ENCODE peak calls at places on chromosomes 3 and 15, in five cellular contexts. One of them, this sample, is unnamed.

GRCh38 chr3:115100172-115100571 is 46.9 kb downstream of the ZBTB20 start:
- DNase-seq in ovary: no peak
- DNase-seq in heart left ventricle: no peak
- DNase-seq in A549: no peak
- DNase-seq in heart right ventricle: no peak
- DNase-seq in this sample: no peak

GRCh38 chr15:89385596-89386242 is 51.1 kb upstream of the POLG start:
- DNase-seq in heart left ventricle: no peak
- DNase-seq in ovary: no peak
- DNase-seq in heart right ventricle: no peak
- DNase-seq in A549: no peak
- DNase-seq in this sample: no peak

GRCh38 chr15:50219820-50220219 is 37.8 kb downstream of the SLC27A2 start:
- DNase-seq in heart left ventricle: no peak
- DNase-seq in A549: no peak
- DNase-seq in heart right ventricle: no peak
- DNase-seq in ovary: no peak
- DNase-seq in this sample: no peak

GRCh38 chr3:15892828-15893227 is 95.0 kb upstream of the ANKRD28 start:
- DNase-seq in heart right ventricle: no peak
- DNase-seq in A549: no peak
- DNase-seq in ovary: no peak
- DNase-seq in heart left ventricle: no peak
- DNase-seq in this sample: no peak

GRCh38 chr3:38800511-38800910 is 15.5 kb downstream of the SCN10A start:
- DNase-seq in heart left ventricle: no peak
- DNase-seq in A549: no peak
- DNase-seq in heart right ventricle: no peak
- DNase-seq in ovary: no peak
- DNase-seq in this sample: no peak

GRCh38 chr15:76340198-76340801 is 3.7 kb downstream of the ISL2 start:
- DNase-seq in A549: no peak
- DNase-seq in ovary: no peak
- DNase-seq in heart right ventricle: peak
- DNase-seq in heart left ventricle: no peak
- DNase-seq in this sample: no peak

GRCh38 chr3:190593075-190593474 is 79.2 kb downstream of the IL1RAP start:
- DNase-seq in ovary: no peak
- DNase-seq in heart right ventricle: no peak
- DNase-seq in A549: no peak
- DNase-seq in heart left ventricle: no peak
- DNase-seq in this sample: no peak

GRCh38 chr3:146803746-146804145 is 198.6 kb upstream of the PLSCR5 start:
- DNase-seq in ovary: no peak
- DNase-seq in heart right ventricle: no peak
- DNase-seq in A549: no peak
- DNase-seq in heart left ventricle: no peak
- DNase-seq in this sample: no peak

GRCh38 chr15:88246666-88247446 is 9.7 kb downstream of the NTRK3 start:
- DNase-seq in ovary: peak
- DNase-seq in A549: peak
- DNase-seq in heart left ventricle: peak
- DNase-seq in heart right ventricle: peak
- DNase-seq in this sample: peak

GRCh38 chr3:30112904-30113484 is 493.4 kb upstream of the TGFBR2 start:
- DNase-seq in heart right ventricle: no peak
- DNase-seq in ovary: no peak
- DNase-seq in A549: peak
- DNase-seq in heart left ventricle: no peak
- DNase-seq in this sample: no peak

GRCh38 chr15:44713006-44713966 is 2.0 kb downstream of the B2M start:
- DNase-seq in heart left ventricle: no peak
- DNase-seq in heart right ventricle: no peak
- DNase-seq in A549: peak
- DNase-seq in ovary: no peak
- DNase-seq in this sample: no peak

GRCh38 chr3:52481819-52482521 is 13.2 kb upstream of the STAB1 start:
- DNase-seq in A549: peak
- DNase-seq in heart right ventricle: peak
- DNase-seq in heart left ventricle: no peak
- DNase-seq in ovary: no peak
- DNase-seq in this sample: no peak

GRCh38 chr15:96398769-96399168 is 68.3 kb downstream of the NR2F2 start:
- DNase-seq in A549: no peak
- DNase-seq in heart right ventricle: no peak
- DNase-seq in ovary: no peak
- DNase-seq in heart left ventricle: no peak
- DNase-seq in this sample: no peak

GRCh38 chr3:69204315-69204957 is 82.0 kb upstream of the LMOD3 start:
- DNase-seq in heart left ventricle: peak
- DNase-seq in ovary: no peak
- DNase-seq in A549: peak
- DNase-seq in heart right ventricle: no peak
- DNase-seq in this sample: no peak

GRCh38 chr3:46853441-46854410 is 9.5 kb downstream of the MYL3 start:
- DNase-seq in heart left ventricle: peak
- DNase-seq in ovary: no peak
- DNase-seq in heart right ventricle: peak
- DNase-seq in A549: no peak
- DNase-seq in this sample: no peak

GRCh38 chr15:74619916-74620635 is 4.4 kb downstream of the CLK3 start:
- DNase-seq in ovary: no peak
- DNase-seq in A549: no peak
- DNase-seq in heart right ventricle: no peak
- DNase-seq in heart left ventricle: no peak
- DNase-seq in this sample: no peak

GRCh38 chr15:38071211-38071972 is 137.0 kb downstream of the TMCO5A start:
- DNase-seq in heart left ventricle: no peak
- DNase-seq in ovary: no peak
- DNase-seq in heart right ventricle: no peak
- DNase-seq in A549: no peak
- DNase-seq in this sample: no peak

GRCh38 chr15:77581896-77582569 is 50.7 kb downstream of the LINGO1 start:
- DNase-seq in A549: no peak
- DNase-seq in heart right ventricle: no peak
- DNase-seq in ovary: no peak
- DNase-seq in heart left ventricle: no peak
- DNase-seq in this sample: no peak

GRCh38 chr3:193868590-193868989 is 267.4 kb upstream of the HES1 start:
- DNase-seq in A549: no peak
- DNase-seq in heart left ventricle: no peak
- DNase-seq in heart right ventricle: no peak
- DNase-seq in ovary: no peak
- DNase-seq in this sample: no peak

GRCh38 chr15:83697716-83698115 is 43.8 kb downstream of the ADAMTSL3 start:
- DNase-seq in heart right ventricle: no peak
- DNase-seq in ovary: no peak
- DNase-seq in heart left ventricle: no peak
- DNase-seq in A549: no peak
- DNase-seq in this sample: no peak

GRCh38 chr3:18236726-18237125 is 188.4 kb downstream of the SATB1 start:
- DNase-seq in heart left ventricle: no peak
- DNase-seq in A549: no peak
- DNase-seq in heart right ventricle: no peak
- DNase-seq in ovary: no peak
- DNase-seq in this sample: no peak

GRCh38 chr15:78236491-78236890 is 2.1 kb upstream of the ACSBG1 start:
- DNase-seq in heart right ventricle: no peak
- DNase-seq in ovary: no peak
- DNase-seq in heart left ventricle: no peak
- DNase-seq in A549: no peak
- DNase-seq in this sample: no peak

GRCh38 chr3:127646501-127647046 is 17.6 kb downstream of the PODXL2 start:
- DNase-seq in heart right ventricle: no peak
- DNase-seq in ovary: no peak
- DNase-seq in A549: no peak
- DNase-seq in heart left ventricle: no peak
- DNase-seq in this sample: no peak

GRCh38 chr3:113896930-113897329 is 50.9 kb upstream of the ZDHHC23 start:
- DNase-seq in ovary: no peak
- DNase-seq in heart right ventricle: no peak
- DNase-seq in A549: no peak
- DNase-seq in heart left ventricle: no peak
- DNase-seq in this sample: no peak
- H3K4me3 ChIP-seq in ovary: no peak
- H3K4me3 ChIP-seq in heart right ventricle: no peak
- H3K4me3 ChIP-seq in A549: no peak
- H3K4me3 ChIP-seq in heart left ventricle: no peak
- H3K4me3 ChIP-seq in this sample: no peak

DNA sequence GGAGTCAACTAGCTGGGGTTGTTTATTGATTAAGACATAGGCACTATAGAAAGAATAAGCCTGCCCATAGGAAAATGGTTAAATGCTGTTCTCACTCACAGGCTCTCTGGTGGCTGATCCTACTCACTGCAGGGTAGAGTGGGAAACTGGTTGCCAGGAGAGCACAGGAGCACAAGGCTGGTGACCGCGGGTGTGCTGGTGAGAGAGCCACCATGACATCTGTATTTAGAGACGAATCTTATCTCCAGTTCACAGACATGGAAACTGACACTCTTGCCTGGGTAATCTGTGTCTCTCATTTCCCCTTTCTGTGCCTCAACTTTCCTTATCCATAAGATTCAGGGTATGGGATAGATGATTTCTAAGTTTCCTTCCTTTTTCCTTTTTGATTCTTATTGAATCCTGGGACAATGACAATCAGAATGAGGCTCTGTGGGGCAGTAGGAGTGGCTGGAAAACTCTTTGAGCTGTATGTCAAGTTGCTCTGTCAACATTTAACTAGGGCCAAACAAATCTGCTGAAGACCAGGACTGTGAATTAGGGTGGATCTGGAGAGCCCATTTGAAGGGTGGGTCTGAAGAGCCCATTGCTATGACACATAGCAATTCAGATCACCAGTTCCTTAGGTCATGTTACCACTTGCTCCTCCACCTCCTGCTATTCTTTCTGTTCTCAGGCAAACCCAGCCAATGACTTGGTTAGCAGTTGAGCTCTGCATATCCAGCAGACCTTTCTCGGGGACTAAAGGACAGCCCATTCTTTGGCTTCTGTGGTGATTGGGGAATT is 286.1 kb upstream of the TBL1XR1 start:
- DNase-seq in heart left ventricle: no peak
- DNase-seq in ovary: no peak
- DNase-seq in A549: no peak
- DNase-seq in heart right ventricle: no peak
- DNase-seq in this sample: no peak
- TF ChIP-seq CTCF in heart left ventricle: no peak
- TF ChIP-seq CTCF in ovary: no peak
- TF ChIP-seq CTCF in A549: no peak
- TF ChIP-seq CTCF in heart right ventricle: no peak
- TF ChIP-seq CTCF in this sample: peak

GRCh38 chr3:157088133-157088488 is 71.8 kb downstream of the CCNL1 start:
- DNase-seq in A549: no peak
- DNase-seq in ovary: peak
- DNase-seq in heart right ventricle: no peak
- DNase-seq in heart left ventricle: no peak
- DNase-seq in this sample: no peak

GRCh38 chr3:157086053-157086761 is 73.7 kb downstream of the CCNL1 start:
- DNase-seq in A549: no peak
- DNase-seq in heart left ventricle: peak
- DNase-seq in ovary: no peak
- DNase-seq in heart right ventricle: peak
- DNase-seq in this sample: no peak

GRCh38 chr3:157086775-157087174 is 73.2 kb downstream of the CCNL1 start:
- DNase-seq in ovary: no peak
- DNase-seq in A549: no peak
- DNase-seq in heart right ventricle: no peak
- DNase-seq in heart left ventricle: no peak
- DNase-seq in this sample: no peak

GRCh38 chr3:157088506-157089454 is 71.2 kb downstream of the CCNL1 start:
- DNase-seq in A549: peak
- DNase-seq in heart right ventricle: peak
- DNase-seq in ovary: peak
- DNase-seq in heart left ventricle: peak
- DNase-seq in this sample: peak

DNA sequence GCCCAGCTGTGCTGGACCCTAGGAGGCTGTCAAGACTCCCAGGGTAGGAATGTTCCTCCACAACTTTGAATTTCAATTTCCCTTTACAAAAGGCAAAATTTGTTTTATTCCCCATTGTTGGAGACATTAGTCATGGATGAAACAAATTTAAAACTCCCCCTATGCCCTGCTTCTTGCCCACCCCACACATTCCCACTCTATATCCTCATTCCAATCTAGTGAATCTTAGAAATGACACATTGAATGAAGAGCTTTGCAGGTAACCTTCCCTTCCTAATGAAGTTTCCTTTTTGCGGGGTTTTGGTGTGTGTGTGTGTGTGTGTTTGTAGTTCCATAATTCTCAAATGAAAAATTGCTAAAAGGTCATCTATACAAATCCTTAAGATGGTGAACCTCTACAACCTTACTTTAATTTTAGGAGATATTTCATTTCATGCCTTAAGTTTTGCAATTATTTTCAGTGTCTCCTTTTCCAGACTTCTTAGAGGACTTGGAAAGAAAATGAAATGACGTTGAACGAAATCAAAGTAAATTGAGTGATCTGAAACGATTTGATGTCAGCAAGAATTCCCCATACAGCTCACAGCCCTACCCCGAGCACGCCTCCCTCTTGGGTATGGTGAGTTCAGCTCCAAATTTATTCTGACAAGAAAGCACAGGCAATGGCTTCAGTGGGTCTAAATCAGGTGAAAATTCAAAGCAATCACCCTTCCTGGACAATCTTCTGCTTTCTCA is 72.4 kb downstream of the CCNL1 start:
- DNase-seq in heart right ventricle: no peak
- DNase-seq in ovary: no peak
- DNase-seq in heart left ventricle: no peak
- DNase-seq in A549: no peak
- DNase-seq in this sample: no peak
- H3K27ac ChIP-seq in heart right ventricle: peak
- H3K27ac ChIP-seq in ovary: peak
- H3K27ac ChIP-seq in heart left ventricle: peak
- H3K27ac ChIP-seq in A549: peak
- H3K27ac ChIP-seq in this sample: peak

DNA sequence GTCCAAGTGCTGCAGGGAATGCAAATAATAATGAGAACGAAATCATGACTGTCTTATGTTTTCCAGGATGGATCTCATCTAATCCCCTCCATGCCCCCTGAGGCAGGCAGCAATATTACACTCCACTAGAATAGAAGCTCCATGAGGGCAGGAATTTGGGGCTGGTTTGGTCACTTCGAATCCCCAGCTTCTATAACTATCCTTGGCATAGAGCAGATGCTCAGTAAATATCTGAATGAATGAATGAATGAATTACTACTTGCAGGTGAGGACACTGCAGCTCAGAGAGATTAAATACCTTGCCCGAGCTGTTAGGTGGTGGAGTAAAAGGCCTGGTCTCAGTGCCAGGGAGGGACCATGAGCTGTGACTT is 11.1 kb downstream of the PXYLP1 start:
- DNase-seq in ovary: no peak
- DNase-seq in A549: no peak
- DNase-seq in heart right ventricle: no peak
- DNase-seq in heart left ventricle: no peak
- DNase-seq in this sample: no peak
- H3K4me3 ChIP-seq in ovary: no peak
- H3K4me3 ChIP-seq in A549: no peak
- H3K4me3 ChIP-seq in heart right ventricle: no peak
- H3K4me3 ChIP-seq in heart left ventricle: no peak
- H3K4me3 ChIP-seq in this sample: no peak

This sample was measured in dorsolateral prefrontal cortex.